ENCODE peak calls at places on chromosomes 7 and 10, in eight cellular contexts. J is neural progenitor cell, X is BJ, M is foreskin fibroblast, Z is astrocyte, H is left lung, L is AG09309, A is WTC11. U is an unnamed sample.

GRCh38 chr10:75972494-75973276 is 541.3 kb downstream of the LRMDA start:
- DNase-seq in Z (peak), H (no peak), X (no peak), A (no peak), M (peak), J (no peak), L (no peak), U (no peak)

GRCh38 chr7:2353650-2354172 is 916 bp upstream of the EIF3B start:
- DNase-seq in A (peak), M (peak), H (peak), J (peak), X (peak), Z (no peak), L (no peak), U (peak)

GRCh38 chr10:49484501-49485230 is 54.3 kb downstream of the ERCC6 start:
- DNase-seq in A (no peak), M (peak), H (no peak), L (peak), Z (peak), J (no peak), X (no peak), U (no peak)

GRCh38 chr10:21315321-21316220 is 209.9 kb downstream of the SKIDA1 start:
- DNase-seq in J (peak), X (peak), H (no peak), L (peak), Z (peak), M (peak), A (peak), U (peak)

GRCh38 chr10:128150045-128150493 is 23.8 kb upstream of the MKI67 start:
- DNase-seq in M (peak), A (peak), H (peak), L (peak), Z (peak), J (peak), X (no peak), U (peak)

GRCh38 chr7:46993396-46993795 is 588.5 kb downstream of the TNS3 start:
- DNase-seq in J (no peak), L (no peak), A (no peak), X (no peak), M (peak), Z (no peak), H (no peak), U (no peak)

GRCh38 chr7:104926189-104926904 is 87.7 kb upstream of the KMT2E start:
- DNase-seq in H (no peak), Z (no peak), X (no peak), J (no peak), A (no peak), M (no peak), L (no peak), U (no peak)

GRCh38 chr7:95527776-95528250 is 42.1 kb downstream of the ASB4 start:
- DNase-seq in A (no peak), L (no peak), M (no peak), J (no peak), Z (no peak), X (no peak), H (peak), U (no peak)

GRCh38 chr10:34434119-34434594 is 380.9 kb downstream of the PARD3 start:
- DNase-seq in A (no peak), J (no peak), Z (peak), X (peak), M (peak), H (no peak), L (peak), U (no peak)

GRCh38 chr10:63629363-63630084 is 108.3 kb downstream of the REEP3 start:
- DNase-seq in M (peak), Z (peak), X (peak), H (peak), A (peak), J (peak), L (peak), U (peak)

GRCh38 chr10:3207351-3207750 is 34.8 kb upstream of the PITRM1 start:
- DNase-seq in X (no peak), L (no peak), J (no peak), A (no peak), H (no peak), M (no peak), Z (no peak), U (no peak)

GRCh38 chr10:113386005-113386404 is 166.8 kb upstream of the HABP2 start:
- DNase-seq in M (peak), H (no peak), J (no peak), A (no peak), L (no peak), Z (peak), X (no peak), U (no peak)

GRCh38 chr7:103131225-103131624 is 17.7 kb downstream of the NAPEPLD start:
- DNase-seq in X (no peak), H (no peak), M (no peak), J (no peak), A (no peak), Z (no peak), L (no peak), U (no peak)

GRCh38 chr7:137985253-137985896 is 16.5 kb downstream of the CREB3L2 start:
- DNase-seq in L (no peak), Z (peak), J (no peak), A (peak), M (no peak), H (no peak), X (no peak), U (no peak)

GRCh38 chr7:151426906-151427704 is 12.8 kb downstream of the CRYGN start:
- DNase-seq in H (no peak), L (no peak), M (no peak), X (no peak), A (no peak), Z (no peak), J (no peak), U (no peak)

GRCh38 chr10:24552346-24553016 is 171.2 kb downstream of the ARHGAP21 start:
- DNase-seq in J (peak), Z (no peak), A (peak), L (no peak), H (no peak), X (no peak), M (no peak), U (peak)
- TF ChIP-seq CTCF in J (peak), Z (no peak), A (peak), L (peak), H (no peak), X (peak), M (no peak), U (peak)

DNA sequence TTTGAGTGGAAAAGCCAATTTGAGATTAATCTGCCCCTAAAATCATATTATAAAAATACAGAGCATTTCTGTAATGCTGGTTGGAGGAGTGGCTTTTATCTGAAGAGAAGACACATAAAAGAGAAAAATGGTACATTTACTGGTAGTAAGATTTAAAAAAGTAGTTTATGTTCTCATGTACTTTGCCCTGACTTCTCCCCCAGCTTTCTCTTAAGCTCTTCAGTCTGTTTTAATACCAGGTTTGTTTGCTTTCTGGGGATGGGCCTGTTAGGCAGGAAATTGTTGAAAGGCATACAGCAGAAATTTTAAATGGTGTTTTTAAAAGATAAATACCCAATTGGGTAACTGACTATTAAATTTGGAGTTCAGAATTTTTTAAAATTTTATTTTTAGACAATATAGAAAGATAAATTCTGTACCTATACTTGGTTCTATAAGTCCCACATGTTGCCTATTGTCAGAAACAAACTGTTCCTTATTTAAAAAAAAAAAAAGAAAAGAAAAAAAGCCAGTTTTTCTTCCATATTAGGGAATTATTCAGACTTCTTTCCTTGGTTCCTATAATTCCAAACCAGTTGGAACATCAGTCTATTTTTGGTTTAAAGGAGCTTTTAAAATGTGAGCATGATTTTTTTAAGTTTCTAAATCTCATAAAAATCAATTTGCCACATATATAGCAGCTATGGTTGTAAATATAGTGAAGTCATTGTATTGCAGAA is 136.6 kb downstream of the ARID5B start:
- DNase-seq in Z (no peak), X (no peak), H (no peak), A (no peak), L (no peak), J (no peak), M (no peak), U (no peak)
- TF ChIP-seq CTCF in Z (no peak), X (no peak), H (no peak), A (no peak), L (no peak), J (no peak), M (no peak), U (no peak)

GRCh38 chr7:57425969-57426628 is 23.9 kb upstream of the ZNF716 start:
- DNase-seq in Z (no peak), X (no peak), H (no peak), M (no peak), L (no peak), A (no peak), J (no peak), U (no peak)
- TF ChIP-seq CTCF in Z (no peak), X (peak), H (no peak), M (no peak), L (peak), A (peak), J (no peak), U (no peak)

DNA sequence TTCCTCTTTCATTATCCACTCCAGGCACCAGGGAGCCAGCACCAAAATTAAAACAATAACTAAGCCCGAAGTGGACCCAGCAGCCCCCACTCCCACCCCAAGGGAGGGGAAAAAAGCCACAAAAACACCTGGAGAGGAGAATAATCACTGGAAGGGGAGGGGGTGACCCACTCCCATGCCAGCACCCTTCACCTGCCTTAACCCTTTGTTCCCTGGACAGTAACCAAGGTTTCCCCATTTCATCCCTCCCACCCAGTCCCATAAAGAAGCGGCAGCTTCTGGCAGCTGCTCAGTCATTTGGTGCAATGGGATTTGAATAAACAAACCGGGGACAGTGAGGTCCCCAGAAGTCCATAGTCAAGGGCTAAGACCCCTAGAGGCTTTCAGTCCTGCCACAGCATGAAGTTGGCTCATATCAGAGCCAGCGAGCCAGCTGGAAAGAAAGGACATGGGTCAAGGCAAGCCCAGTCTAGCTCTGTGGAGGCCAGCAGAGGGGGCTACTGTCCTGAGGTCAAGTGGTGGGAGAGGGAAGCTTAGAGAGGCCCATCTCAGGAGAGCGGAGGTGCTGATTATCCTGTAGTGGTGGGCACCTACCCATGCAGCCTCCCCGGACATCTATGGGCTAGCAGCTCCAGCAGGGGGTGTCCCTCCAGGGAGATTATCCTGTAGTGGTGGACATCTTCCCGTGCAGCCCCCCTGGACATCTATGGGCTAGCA is 58.8 kb upstream of the LBX1 start:
- DNase-seq in J (peak), H (no peak), A (peak), X (no peak), L (no peak), M (no peak), Z (no peak), U (peak)
- TF ChIP-seq CTCF in J (peak), H (no peak), A (no peak), X (peak), L (peak), M (peak), Z (no peak), U (no peak)

U was measured in nephron progenitor cell.